ENCODE peak calls at places on chromosomes 16 and 17, in eight cellular contexts. Q is HL-60, T is COR-L47, M is NCI-H1417, O is Daoy, R is NCI-H1105, L is T47D, P is substantia nigra. S is an unnamed sample.
A peak's percentile ranks its signal among the peaks of the same experiment; 100 is the strongest.

GRCh38 chr17:37885136-37885535 is 39.1 kb upstream of the TBC1D3K start:
- DNase-seq in M (no peak), O (no peak), P (no peak), Q (no peak), T (no peak), L (no peak), R (no peak), S (no peak)

GRCh38 chr17:78495634-78496033 is 81.6 kb downstream of the DNAH17 start:
- DNase-seq in R (no peak), L (no peak), T (no peak), M (no peak), O (no peak), P (no peak), Q (no peak), S (no peak)

GRCh38 chr16:31202402-31203385 is at the start of gene PYCARD:
- DNase-seq in M (no peak), O (peak; percentile 46), R (no peak), L (no peak), T (no peak), Q (no peak), P (no peak), S (no peak)

GRCh38 chr17:38466346-38467315 is 38.4 kb downstream of the ARHGAP23 start:
- DNase-seq in T (no peak), R (no peak), L (no peak), Q (no peak), O (no peak), M (no peak), P (peak; percentile 30), S (no peak)

GRCh38 chr16:14186007-14186953 is 115.2 kb downstream of the MRTFB start:
- DNase-seq in P (no peak), Q (no peak), R (no peak), T (peak; percentile 67), O (peak; percentile 55), L (no peak), M (peak; percentile 85), S (no peak)

GRCh38 chr17:2076461-2076984 is 21.6 kb downstream of the HIC1 start:
- DNase-seq in R (no peak), O (peak; percentile 62), M (no peak), P (no peak), T (no peak), L (no peak), Q (no peak), S (no peak)

GRCh38 chr17:77772461-77772897 is 186.0 kb upstream of the TNRC6C start:
- DNase-seq in M (no peak), P (peak; percentile 13), Q (peak; percentile 12), R (no peak), T (no peak), O (peak; percentile 89), L (peak; percentile 87), S (no peak)

GRCh38 chr16:324451-325334 is 27.8 kb downstream of the AXIN1 start:
- DNase-seq in O (no peak), Q (no peak), T (no peak), P (no peak), L (no peak), R (no peak), M (peak; percentile 67), S (no peak)

GRCh38 chr16:51148674-51149228 is 2.3 kb downstream of the SALL1 start:
- DNase-seq in P (no peak), T (no peak), M (no peak), L (no peak), O (no peak), Q (no peak), R (no peak), S (no peak)

GRCh38 chr17:6654816-6655731 is 3.5 kb downstream of the C17orf100 start:
- DNase-seq in Q (no peak), M (peak; percentile 49), R (peak; percentile 76), P (no peak), O (no peak), T (peak; percentile 55), L (no peak), S (no peak)

GRCh38 chr16:12876778-12877177 is 24.6 kb upstream of the SHISA9 start:
- DNase-seq in Q (no peak), M (no peak), P (no peak), R (no peak), L (no peak), O (no peak), T (no peak), S (no peak)

GRCh38 chr16:87963400-87963799 is 12.2 kb downstream of the BANP start:
- DNase-seq in L (no peak), O (peak; percentile 82), P (no peak), Q (no peak), M (no peak), R (no peak), T (no peak), S (no peak)

GRCh38 chr16:13070268-13070667 is 168.9 kb downstream of the SHISA9 start:
- DNase-seq in Q (no peak), O (no peak), T (no peak), L (no peak), M (no peak), P (peak; percentile 15), R (no peak), S (no peak)

GRCh38 chr16:88781140-88782077 is 3.6 kb downstream of the PIEZO1 start:
- DNase-seq in M (no peak), T (no peak), P (no peak), Q (no peak), R (no peak), O (no peak), L (no peak), S (no peak)

GRCh38 chr16:12403746-12404658 is 399.7 kb downstream of the CPPED1 start:
- DNase-seq in Q (no peak), R (no peak), T (no peak), O (no peak), M (no peak), L (no peak), P (no peak), S (no peak)

GRCh38 chr17:56217921-56218320 is 64.6 kb downstream of the ANKFN1 start:
- DNase-seq in O (no peak), M (no peak), T (no peak), L (no peak), Q (no peak), P (no peak), R (no peak), S (no peak)

GRCh38 chr16:67873435-67874146 is 739 bp downstream of the EDC4 start:
- DNase-seq in O (no peak), L (no peak), P (no peak), R (no peak), T (no peak), M (no peak), Q (no peak), S (no peak)

GRCh38 chr17:79135628-79136405 is 61.2 kb downstream of the ENGASE start:
- DNase-seq in R (no peak), T (no peak), O (no peak), P (no peak), L (no peak), M (no peak), Q (no peak), S (no peak)

GRCh38 chr17:20095366-20096080 is 86.4 kb downstream of the SPECC1 start:
- DNase-seq in L (no peak), O (peak; percentile 55), Q (no peak), P (peak; percentile 79), T (no peak), R (no peak), M (peak; percentile 13), S (no peak)

GRCh38 chr16:85843471-85844168 is 44.1 kb downstream of the COX4I1 start:
- DNase-seq in Q (no peak), M (no peak), P (no peak), T (no peak), R (no peak), L (no peak), O (no peak), S (no peak)

GRCh38 chr17:44417553-44417952 is 28.1 kb upstream of the ITGA2B start:
- DNase-seq in T (no peak), R (no peak), P (no peak), L (no peak), Q (no peak), O (peak; percentile 11), M (no peak), S (no peak)

GRCh38 chr17:66302761-66303626 is 581 bp downstream of the PRKCA start:
- DNase-seq in P (peak; percentile 57), T (peak; percentile 43), R (peak; percentile 12), Q (no peak), O (peak; percentile 73), M (peak; percentile 79), L (peak; percentile 21), S (peak; percentile 57)

GRCh38 chr17:82923366-82924113 is 83.7 kb upstream of the ZNF750 start:
- DNase-seq in Q (peak; percentile 7), T (no peak), R (no peak), L (no peak), M (no peak), P (no peak), O (no peak), S (no peak)

GRCh38 chr17:19384723-19385391 is 2.1 kb downstream of the MFAP4 start:
- DNase-seq in L (no peak), R (no peak), Q (peak; percentile 78), T (no peak), M (no peak), P (peak; percentile 86), O (peak; percentile 46), S (no peak)

GRCh38 chr17:72514888-72515287 is 394.1 kb downstream of the SOX9 start:
- DNase-seq in R (no peak), P (no peak), O (peak; percentile 92), L (no peak), T (no peak), Q (no peak), M (no peak), S (no peak)

GRCh38 chr16:50731130-50731988 is 10.5 kb upstream of the CYLD start:
- DNase-seq in T (no peak), M (no peak), L (no peak), P (no peak), R (no peak), O (no peak), Q (no peak), S (no peak)

GRCh38 chr16:87924937-87925670 is 11.2 kb downstream of the CA5A start:
- DNase-seq in P (no peak), O (peak; percentile 43), L (peak; percentile 91), R (peak; percentile 79), Q (no peak), T (peak; percentile 97), M (peak; percentile 93), S (peak; percentile 77)

S was measured in breast epithelium.